ENCODE peak calls at places on chromosomes 16 and 17, in nine cellular contexts. M is activated naive CD4-positive, alpha-beta T cell; V is kidney epithelial cell; P is fibroblast of mammary gland; W is WTC11; X is stimulated activated CD8-positive, alpha-beta memory T cell treated with anti-CD3 and anti-CD28 coated beads, Interleukin-7, amount 100 ng/mL, for 1 hour; K is lower lobe of right lung; G is SJSA1; F is fibroblast of the aortic adventitia. Z is an unnamed sample.
A peak's percentile ranks its signal among the peaks of the same experiment; 100 is the strongest.

GRCh38 chr17:51166987-51167931 is 1.0 kb downstream of the NME2 start:
- DNase-seq in G (peak; percentile 77), P (no peak), F (peak; percentile 31), K (no peak), X (peak; percentile 18), W (peak; percentile 60), M (peak; percentile 36), V (no peak), Z (peak; percentile 83)

GRCh38 chr17:80768936-80769335 is 222.7 kb upstream of the CHMP6 start:
- DNase-seq in V (no peak), G (peak; percentile 34), W (no peak), K (no peak), P (no peak), F (no peak), M (no peak), X (no peak), Z (no peak)

GRCh38 chr17:10920511-10920910 is 82.6 kb upstream of the PIRT start:
- DNase-seq in M (no peak), V (no peak), P (no peak), G (no peak), W (no peak), F (no peak), K (no peak), X (no peak), Z (no peak)

GRCh38 chr17:39667262-39668140 is 752 bp upstream of the PNMT start:
- DNase-seq in P (no peak), G (no peak), M (no peak), W (peak; percentile 25), K (no peak), X (no peak), V (no peak), F (no peak), Z (peak; percentile 78)

GRCh38 chr17:7588553-7589203 is 1.2 kb downstream of the SOX15 start:
- DNase-seq in K (no peak), V (no peak), G (no peak), P (no peak), F (no peak), X (no peak), M (no peak), W (no peak), Z (no peak)

GRCh38 chr17:17723354-17724261 is 42.4 kb downstream of the RAI1 start:
- DNase-seq in G (peak; percentile 65), M (no peak), V (no peak), X (no peak), W (peak; percentile 57), P (peak; percentile 79), K (no peak), F (peak; percentile 77), Z (no peak)

GRCh38 chr16:641326-642188 is at the start of gene MCRIP2:
- DNase-seq in F (peak; percentile 66), W (peak; percentile 90), V (no peak), K (peak; percentile 93), M (no peak), X (no peak), G (peak; percentile 71), P (peak; percentile 70), Z (peak; percentile 96)

GRCh38 chr17:32518856-32519768 is 32.3 kb downstream of the CDK5R1 start:
- DNase-seq in V (no peak), K (peak; percentile 56), G (peak; percentile 54), W (peak; percentile 86), F (no peak), P (peak; percentile 27), X (no peak), M (no peak), Z (peak; percentile 72)

GRCh38 chr16:69942627-69943170 is 8.4 kb upstream of the CLEC18A start:
- DNase-seq in M (no peak), V (no peak), K (peak; percentile 6), P (no peak), F (no peak), W (no peak), X (no peak), G (no peak), Z (no peak)

GRCh38 chr16:8571061-8571596 is 19.2 kb downstream of the TMEM114 start:
- DNase-seq in V (no peak), P (peak; percentile 23), F (peak; percentile 52), W (no peak), X (no peak), K (no peak), G (no peak), M (no peak), Z (no peak)

GRCh38 chr16:85898521-85899442 is at the start of gene IRF8:
- DNase-seq in V (no peak), M (peak; percentile 67), X (peak; percentile 52), K (peak; percentile 88), G (peak; percentile 63), F (no peak), W (peak; percentile 71), P (no peak), Z (peak; percentile 91)

GRCh38 chr17:14693382-14693781 is 392.5 kb downstream of the HS3ST3B1 start:
- DNase-seq in F (no peak), K (no peak), X (no peak), P (no peak), M (no peak), W (no peak), G (no peak), V (no peak), Z (no peak)

GRCh38 chr17:78272914-78273258 is 41.5 kb downstream of the TMEM235 start:
- DNase-seq in W (no peak), X (no peak), F (no peak), P (no peak), K (no peak), V (no peak), G (no peak), M (no peak), Z (no peak)

GRCh38 chr17:57663326-57664070 is 81.6 kb downstream of the CCDC182 start:
- DNase-seq in G (no peak), K (no peak), M (no peak), X (no peak), P (peak; percentile 11), F (no peak), W (no peak), V (no peak), Z (no peak)

GRCh38 chr16:57023541-57024249 is 34.3 kb downstream of the NLRC5 start:
- DNase-seq in G (no peak), P (no peak), K (no peak), V (no peak), F (no peak), X (peak; percentile 55), W (no peak), M (no peak), Z (no peak)

GRCh38 chr16:4935231-4935855 is 1.6 kb downstream of the PPL start:
- DNase-seq in M (no peak), F (peak; percentile 97), X (no peak), P (peak; percentile 90), W (no peak), V (no peak), G (no peak), K (peak; percentile 90), Z (peak; percentile 94)

GRCh38 chr16:73735018-73735417 is 561.6 kb upstream of the PSMD7 start:
- DNase-seq in X (no peak), F (peak; percentile 25), G (no peak), W (no peak), M (no peak), V (peak; percentile 72), K (no peak), P (peak; percentile 67), Z (no peak)

GRCh38 chr17:67491009-67491677 is 114.1 kb downstream of the PITPNC1 start:
- DNase-seq in M (no peak), P (peak; percentile 100), F (peak; percentile 98), V (peak; percentile 88), G (peak; percentile 90), K (peak; percentile 87), X (no peak), W (peak; percentile 47), Z (peak; percentile 87)